ENCODE peak calls at places on chromosomes 6 and 20, in four cellular contexts. R is progenitor cell of endocrine pancreas; N is effector CD4-positive, alpha-beta T cell; J is NCI-H1105. D is an unnamed sample.

GRCh38 chr20:47272893-47273590 is 83.5 kb downstream of the ZMYND8 start:
- DNase-seq in R (peak), N (peak), J (peak), D (no peak)

GRCh38 chr6:15312500-15312899 is 66.6 kb downstream of the JARID2 start:
- DNase-seq in R (no peak), N (no peak), J (no peak), D (peak)

GRCh38 chr20:44297721-44298120 is 13.3 kb downstream of the FITM2 start:
- DNase-seq in R (no peak), N (no peak), J (no peak), D (no peak)

GRCh38 chr6:148854086-148854485 is 107.3 kb downstream of the UST start:
- DNase-seq in R (no peak), N (no peak), J (peak), D (no peak)

GRCh38 chr6:82954937-82955577 is 110.6 kb downstream of the UBE3D start:
- DNase-seq in R (no peak), N (no peak), J (no peak), D (no peak)

GRCh38 chr6:24980507-24981384 is 45.0 kb upstream of the RIPOR2 start:
- DNase-seq in R (no peak), N (no peak), J (peak), D (no peak)

GRCh38 chr6:18327621-18328548 is 59.3 kb upstream of the RNF144B start:
- DNase-seq in R (no peak), N (no peak), J (peak), D (no peak)

GRCh38 chr6:43831211-43831610 is 61.2 kb downstream of the VEGFA start:
- DNase-seq in R (no peak), N (no peak), J (no peak), D (no peak)

GRCh38 chr6:46983007-46983411 is 59.1 kb downstream of the ADGRF1 start:
- DNase-seq in R (no peak), N (no peak), J (no peak), D (no peak)

GRCh38 chr20:40811004-40811403 is 122.0 kb upstream of the MAFB start:
- DNase-seq in R (no peak), N (no peak), J (no peak), D (no peak)

GRCh38 chr6:29938746-29939508 is 3.4 kb upstream of the HLA-A start:
- DNase-seq in R (no peak), N (no peak), J (no peak), D (no peak)

GRCh38 chr6:136113736-136114173 is 136.4 kb downstream of the MTFR2 start:
- DNase-seq in R (no peak), N (no peak), J (peak), D (no peak)

GRCh38 chr6:134063966-134064445 is 11.6 kb upstream of the SLC2A12 start:
- DNase-seq in R (peak), N (peak), J (peak), D (peak)

GRCh38 chr6:157392927-157393666 is 12.1 kb downstream of the ZDHHC14 start:
- DNase-seq in R (no peak), N (no peak), J (no peak), D (no peak)

GRCh38 chr20:32804022-32804715 is 15.6 kb upstream of the MAPRE1 start:
- DNase-seq in R (no peak), N (no peak), J (no peak), D (no peak)

GRCh38 chr20:9332783-9333482 is 181.5 kb upstream of the LAMP5 start:
- DNase-seq in R (no peak), N (no peak), J (peak), D (no peak)

GRCh38 chr20:63782051-63782471 is 42.5 kb downstream of the SLC2A4RG start:
- DNase-seq in R (no peak), N (peak), J (no peak), D (peak)

GRCh38 chr6:167678102-167679101 is 148.3 kb upstream of the AFDN start:
- DNase-seq in R (peak), N (no peak), J (peak), D (no peak)

GRCh38 chr20:5484346-5484745 is 167.6 kb upstream of the PROKR2 start:
- DNase-seq in R (no peak), N (no peak), J (no peak), D (no peak)

GRCh38 chr20:17966432-17967312 is 1.9 kb downstream of the SNX5 start:
- DNase-seq in R (no peak), N (no peak), J (no peak), D (no peak)

GRCh38 chr6:46042355-46042999 is 26.8 kb upstream of the CLIC5 start:
- DNase-seq in R (no peak), N (no peak), J (peak), D (no peak)

GRCh38 chr6:89146748-89147715 is 1.2 kb downstream of the PM20D2 start:
- DNase-seq in R (no peak), N (no peak), J (no peak), D (no peak)

GRCh38 chr20:59813126-59813947 is 120.1 kb downstream of the SYCP2 start:
- DNase-seq in R (no peak), N (no peak), J (no peak), D (no peak)

GRCh38 chr6:1313755-1314503 is 2.0 kb downstream of the FOXQ1 start:
- DNase-seq in R (peak), N (no peak), J (peak), D (no peak)

GRCh38 chr6:1027109-1027794 is 284.6 kb upstream of the FOXQ1 start:
- DNase-seq in R (no peak), N (no peak), J (no peak), D (no peak)

D was measured in T-helper 1 cell.